ENCODE peak calls at places on chromosomes 11 and 22, in nine cellular contexts. D is NCI-H2107; V is foreskin fibroblast; F is stimulated activated CD8-positive, alpha-beta memory T cell treated with anti-CD3 and anti-CD28 coated beads, Interleukin-12 subunit alpha, Interleukin-12 subunit beta, amount 100 ng/mL, for 1 hour; S is progenitor cell of endocrine pancreas; H is CD4-positive, alpha-beta T cell; Z is fibroblast of mammary gland; Y is stimulated activated CD4-positive, alpha-beta T cell treated with anti-CD3 and anti-CD28 coated beads, TNF-alpha, amount 100 ng/mL, for 1 hour; W is GM23338. K is an unnamed sample.
A peak's percentile ranks its signal among the peaks of the same experiment; 100 is the strongest.

GRCh38 chr11:120719348-120719747 is 207.8 kb downstream of the GRIK4 start:
- DNase-seq in D (no peak), V (no peak), F (no peak), S (no peak), H (no peak), Z (peak; percentile 12), Y (no peak), W (no peak), K (no peak)

GRCh38 chr22:23068096-23068831 is 2.1 kb upstream of the GNAZ start:
- DNase-seq in D (no peak), V (no peak), F (no peak), S (peak; percentile 5), H (no peak), Z (no peak), Y (no peak), W (no peak), K (no peak)

GRCh38 chr11:74634537-74634936 is 42.2 kb downstream of the POLD3 start:
- DNase-seq in D (no peak), V (peak; percentile 49), F (no peak), S (no peak), H (no peak), Z (peak; percentile 70), Y (no peak), W (peak; percentile 4), K (no peak)

GRCh38 chr11:36030707-36031365 is 87.0 kb downstream of the LDLRAD3 start:
- DNase-seq in D (no peak), V (peak; percentile 84), F (no peak), S (no peak), H (no peak), Z (peak; percentile 74), Y (no peak), W (no peak), K (no peak)

GRCh38 chr22:27492566-27493201 is 308.9 kb downstream of the MN1 start:
- DNase-seq in D (no peak), V (no peak), F (no peak), S (no peak), H (no peak), Z (no peak), Y (no peak), W (no peak), K (no peak)

GRCh38 chr22:22571429-22571828 is 12.4 kb upstream of the PRAME start:
- DNase-seq in D (no peak), V (no peak), F (no peak), S (no peak), H (no peak), Z (no peak), Y (no peak), W (no peak), K (no peak)

GRCh38 chr11:114153224-114153623 is 93.7 kb downstream of the ZBTB16 start:
- DNase-seq in D (no peak), V (no peak), F (no peak), S (no peak), H (no peak), Z (no peak), Y (no peak), W (no peak), K (no peak)

GRCh38 chr11:1015064-1015463 is 21.5 kb downstream of the MUC6 start:
- DNase-seq in D (no peak), V (no peak), F (no peak), S (no peak), H (no peak), Z (no peak), Y (no peak), W (no peak), K (no peak)

GRCh38 chr11:90364527-90364926 is 141.7 kb upstream of the CHORDC1 start:
- DNase-seq in D (no peak), V (no peak), F (no peak), S (no peak), H (no peak), Z (no peak), Y (no peak), W (no peak), K (no peak)

GRCh38 chr11:7903940-7904339 is 27.1 kb downstream of the OR10A6 start:
- DNase-seq in D (no peak), V (no peak), F (no peak), S (no peak), H (no peak), Z (no peak), Y (no peak), W (no peak), K (no peak)

GRCh38 chr11:63846897-63847296 is 8.0 kb downstream of the MARK2 start:
- DNase-seq in D (no peak), V (no peak), F (no peak), S (no peak), H (no peak), Z (no peak), Y (no peak), W (no peak), K (no peak)

GRCh38 chr11:45304111-45304991 is 18.2 kb upstream of the SYT13 start:
- DNase-seq in D (no peak), V (no peak), F (no peak), S (no peak), H (no peak), Z (no peak), Y (no peak), W (no peak), K (no peak)